ENCODE peak calls at places on chromosomes 4 and X, in nine cellular contexts. R, W, D, O, H, G, E, T and Z are unnamed samples.

GRCh38 chr4:120659626-120660170 is 262.8 kb downstream of the PRDM5 start:
- DNase-seq in O (no peak), T (no peak), E (no peak), H (no peak), W (no peak), R (no peak), D (no peak), G (no peak), Z (no peak)

GRCh38 chr4:31408136-31408535 is 688.0 kb downstream of the PCDH7 start:
- DNase-seq in D (no peak), H (no peak), R (no peak), E (no peak), T (no peak), W (no peak), G (no peak), O (no peak), Z (no peak)

GRCh38 chrX:21354725-21355124 is 19.5 kb upstream of the CNKSR2 start:
- DNase-seq in D (no peak), T (no peak), E (no peak), W (no peak), H (no peak), G (no peak), R (no peak), O (no peak), Z (no peak)

GRCh38 chrX:31268359-31268758 is 196.5 kb upstream of the FTHL17 start:
- DNase-seq in O (peak), D (peak), R (no peak), T (no peak), G (no peak), E (no peak), W (no peak), H (no peak), Z (no peak)

GRCh38 chr4:6114181-6114580 is 86.2 kb downstream of the JAKMIP1 start:
- DNase-seq in O (no peak), H (no peak), R (no peak), E (no peak), T (no peak), G (no peak), D (no peak), W (no peak), Z (no peak)

GRCh38 chrX:102712216-102712966 is at the start of gene GPRASP2:
- DNase-seq in O (peak), H (peak), W (no peak), D (peak), T (peak), E (peak), R (no peak), G (no peak), Z (no peak)

GRCh38 chr4:127660486-127660885 is 27.7 kb downstream of the INTU start:
- DNase-seq in D (no peak), O (no peak), E (no peak), R (no peak), H (no peak), T (no peak), G (no peak), W (no peak), Z (no peak)

GRCh38 chr4:24928708-24929107 is 15.9 kb upstream of the CCDC149 start:
- DNase-seq in G (no peak), O (no peak), E (no peak), W (no peak), D (no peak), H (no peak), T (no peak), R (no peak), Z (no peak)

GRCh38 chr4:8568068-8568668 is 12.0 kb upstream of the GPR78 start:
- DNase-seq in T (no peak), R (no peak), W (no peak), G (no peak), D (no peak), H (no peak), O (no peak), E (no peak), Z (no peak)

GRCh38 chrX:113594504-113594903 is 753.9 kb upstream of the AMOT start:
- DNase-seq in G (no peak), R (no peak), D (no peak), H (no peak), O (peak), E (no peak), W (no peak), T (no peak), Z (no peak)

GRCh38 chr4:90960433-90960832 is 833.2 kb downstream of the CCSER1 start:
- DNase-seq in T (no peak), E (no peak), O (no peak), R (no peak), D (no peak), G (no peak), W (no peak), H (no peak), Z (no peak)

GRCh38 chrX:54357414-54358377 is at the start of gene WNK3:
- DNase-seq in T (peak), E (peak), W (peak), H (peak), R (peak), O (no peak), D (peak), G (peak), Z (peak)

GRCh38 chr4:183182873-183183725 is 84.0 kb downstream of the WWC2 start:
- DNase-seq in R (no peak), H (peak), T (peak), D (no peak), E (no peak), G (peak), W (no peak), O (peak), Z (peak)

GRCh38 chr4:38150766-38151165 is 190.6 kb downstream of the PTTG2 start:
- DNase-seq in H (peak), T (peak), W (no peak), E (no peak), O (peak), G (no peak), R (no peak), D (no peak), Z (no peak)

GRCh38 chrX:150508461-150509367 is 59.7 kb upstream of the MTM1 start:
- DNase-seq in D (no peak), H (peak), E (peak), O (no peak), G (no peak), W (no peak), R (no peak), T (peak), Z (no peak)

GRCh38 chr4:1551211-1551610 is 132.9 kb downstream of the FAM53A start:
- DNase-seq in R (no peak), W (no peak), T (no peak), D (no peak), O (no peak), G (no peak), E (no peak), H (no peak), Z (no peak)

GRCh38 chr4:182082910-182083309 is 160.3 kb upstream of the TENM3 start:
- DNase-seq in E (no peak), G (no peak), W (no peak), O (no peak), R (no peak), D (no peak), H (no peak), T (no peak), Z (no peak)

GRCh38 chr4:11590132-11590531 is 161.4 kb upstream of the HS3ST1 start:
- DNase-seq in W (no peak), E (no peak), H (no peak), D (no peak), O (no peak), T (no peak), R (no peak), G (no peak), Z (no peak)

GRCh38 chrX:37371578-37371981 is 22.4 kb downstream of the PRRG1 start:
- DNase-seq in W (no peak), D (no peak), O (no peak), E (peak), T (peak), H (no peak), G (no peak), R (no peak), Z (no peak)

GRCh38 chr4:173257732-173258717 is 76.1 kb downstream of the HMGB2 start:
- DNase-seq in E (peak), W (peak), T (peak), H (peak), O (peak), G (peak), R (peak), D (peak), Z (peak)

GRCh38 chr4:24559032-24559821 is 25.1 kb downstream of the DHX15 start:
- DNase-seq in W (no peak), D (no peak), O (peak), E (no peak), H (no peak), T (peak), R (no peak), G (no peak), Z (no peak)

GRCh38 chr4:68904786-68905185 is 46.8 kb downstream of the UGT2A3 start:
- DNase-seq in W (no peak), G (no peak), D (peak), H (no peak), E (no peak), R (no peak), T (no peak), O (peak), Z (peak)

GRCh38 chr4:168585168-168586091 is 88.6 kb downstream of the PALLD start:
- DNase-seq in O (peak), H (peak), E (peak), G (no peak), D (peak), W (peak), R (peak), T (peak), Z (peak)

GRCh38 chrX:71320126-71320525 is 18.6 kb downstream of the ITGB1BP2 start:
- DNase-seq in R (no peak), G (no peak), E (no peak), T (no peak), D (no peak), W (no peak), H (no peak), O (no peak), Z (no peak)

GRCh38 chr4:57119054-57119651 is 9.0 kb upstream of the IGFBP7 start:
- DNase-seq in W (no peak), T (peak), R (no peak), E (peak), O (peak), H (peak), D (no peak), G (no peak), Z (no peak)

GRCh38 chr4:74621616-74622015 is 172.7 kb downstream of the BTC start:
- DNase-seq in R (no peak), D (no peak), E (no peak), G (no peak), W (no peak), H (no peak), T (no peak), O (no peak), Z (no peak)

GRCh38 chrX:51459125-51459524 is 37.3 kb downstream of the NUDT11 start:
- DNase-seq in G (no peak), D (peak), O (peak), H (no peak), W (no peak), E (no peak), T (peak), R (no peak), Z (no peak)

GRCh38 chrX:72245461-72246089 is 6.7 kb upstream of the ERCC6L start:
- DNase-seq in D (peak), R (peak), H (peak), E (peak), G (no peak), T (peak), W (peak), O (peak), Z (peak)

GRCh38 chrX:54288277-54288676 is 69.6 kb downstream of the WNK3 start:
- DNase-seq in O (peak), T (no peak), D (no peak), E (no peak), G (no peak), R (no peak), W (no peak), H (no peak), Z (peak)

GRCh38 chr4:65344278-65344825 is 325.9 kb downstream of the EPHA5 start:
- DNase-seq in E (no peak), R (no peak), G (no peak), D (no peak), O (no peak), H (no peak), W (no peak), T (no peak), Z (no peak)

GRCh38 chr4:143481361-143481760 is 32.1 kb upstream of the SMARCA5 start:
- DNase-seq in T (no peak), H (no peak), W (no peak), D (no peak), R (no peak), O (no peak), E (no peak), G (no peak), Z (no peak)

GRCh38 chrX:86149089-86149488 is 838 bp downstream of the DACH2 start:
- DNase-seq in T (no peak), E (no peak), W (no peak), H (no peak), G (no peak), R (no peak), O (no peak), D (no peak), Z (no peak)

GRCh38 chr4:47349323-47349722 is 114.2 kb downstream of the COMMD8 start:
- DNase-seq in R (no peak), T (no peak), H (peak), W (no peak), E (no peak), D (no peak), G (no peak), O (peak), Z (no peak)

GRCh38 chrX:41605144-41605543 is 83.6 kb upstream of the GPR34 start:
- DNase-seq in H (no peak), D (no peak), E (no peak), G (no peak), R (no peak), W (no peak), O (peak), T (no peak), Z (no peak)

GRCh38 chrX:130523460-130524394 is 121.9 kb downstream of the RBMX2 start:
- DNase-seq in O (peak), G (no peak), D (peak), T (no peak), R (no peak), W (peak), H (peak), E (peak), Z (peak)

GRCh38 chr4:77618383-77619241 is 13.0 kb downstream of the CXCL13 start:
- DNase-seq in O (peak), R (peak), W (peak), G (peak), T (peak), H (peak), E (peak), D (peak), Z (peak)

GRCh38 chr4:98199247-98199646 is 56.0 kb upstream of the STPG2 start:
- DNase-seq in O (no peak), D (no peak), G (no peak), W (no peak), H (no peak), R (no peak), T (peak), E (peak), Z (no peak)

GRCh38 chr4:74933562-74934015 is 673 bp downstream of the PARM1 start:
- DNase-seq in G (no peak), R (no peak), O (peak), T (no peak), D (peak), H (peak), E (no peak), W (peak), Z (no peak)

GRCh38 chr4:164614999-164615398 is 138.9 kb upstream of the SMIM31 start:
- DNase-seq in E (no peak), H (no peak), D (no peak), O (no peak), G (no peak), W (no peak), R (no peak), T (no peak), Z (no peak)

GRCh38 chr4:2136736-2137135 is 77.6 kb downstream of the NAT8L start:
- DNase-seq in O (no peak), W (no peak), T (no peak), R (no peak), G (no peak), H (no peak), E (no peak), D (no peak), Z (no peak)